ENCODE peak calls at places on chromosomes 12 and 14, in five cellular contexts. J is heart right ventricle, H is breast epithelium, D is brain microvascular endothelial cell, B is pancreas. K is an unnamed sample.

GRCh38 chr12:60271816-60272215 is 676.0 kb downstream of the SLC16A7 start:
- DNase-seq in D (no peak), J (no peak), H (no peak), B (no peak), K (no peak)

GRCh38 chr12:109677323-109677722 is 36.3 kb upstream of the FAM222A start:
- DNase-seq in B (no peak), J (no peak), H (no peak), D (no peak), K (no peak)

GRCh38 chr12:113889076-113889475 is 77.0 kb downstream of the RBM19 start:
- DNase-seq in D (peak; percentile 6), B (no peak), J (no peak), H (peak; percentile 50), K (peak; percentile 5)

GRCh38 chr14:31138301-31138700 is 69.3 kb downstream of the HECTD1 start:
- DNase-seq in B (no peak), J (no peak), D (no peak), H (no peak), K (no peak)

GRCh38 chr14:74973003-74973614 is 17.7 kb upstream of the PGF start:
- DNase-seq in H (no peak), B (no peak), D (peak; percentile 45), J (peak; percentile 84), K (peak; percentile 66)

GRCh38 chr12:105107176-105107496 is 395 bp upstream of the WASHC4 start:
- DNase-seq in B (no peak), D (peak; percentile 45), J (no peak), H (no peak), K (peak; percentile 69)

GRCh38 chr12:52436000-52436827 is 2.0 kb upstream of the KRT75 start:
- DNase-seq in J (no peak), B (no peak), D (no peak), H (peak; percentile 91), K (peak; percentile 62)

GRCh38 chr12:50042693-50043092 is 14.7 kb upstream of the ASIC1 start:
- DNase-seq in B (no peak), J (no peak), D (no peak), H (no peak), K (no peak)

GRCh38 chr12:11877869-11878780 is 192.6 kb upstream of the BCL2L14 start:
- DNase-seq in D (peak; percentile 85), B (no peak), H (peak; percentile 54), J (peak; percentile 51), K (peak; percentile 72)

GRCh38 chr14:105023144-105023543 is 2.3 kb upstream of the CDCA4 start:
- DNase-seq in B (no peak), D (peak; percentile 57), J (no peak), H (no peak), K (no peak)

GRCh38 chr12:130916251-130916911 is 37.3 kb upstream of the ADGRD1 start:
- DNase-seq in B (peak; percentile 78), D (peak; percentile 6), H (no peak), J (peak; percentile 49), K (peak; percentile 66)

GRCh38 chr12:111255261-111255660 is 113.6 kb downstream of the PHETA1 start:
- DNase-seq in D (no peak), H (no peak), J (no peak), B (no peak), K (no peak)

GRCh38 chr12:89263153-89263552 is 89.1 kb downstream of the DUSP6 start:
- DNase-seq in D (no peak), H (no peak), B (no peak), J (no peak), K (no peak)

GRCh38 chr14:54133896-54134295 is 177.3 kb upstream of the BMP4 start:
- DNase-seq in J (no peak), H (no peak), D (peak; percentile 23), B (no peak), K (peak; percentile 64)

GRCh38 chr14:92603309-92604257 is 90.0 kb downstream of the RIN3 start:
- DNase-seq in J (peak; percentile 52), H (peak; percentile 43), B (no peak), D (peak; percentile 64), K (peak; percentile 93)

GRCh38 chr12:52741378-52742195 is 35.6 kb downstream of the KRT76 start:
- DNase-seq in J (peak; percentile 51), D (peak; percentile 35), B (peak; percentile 75), H (no peak), K (peak; percentile 65)

GRCh38 chr14:100384277-100384676 is 61.1 kb downstream of the SLC25A47 start:
- DNase-seq in B (no peak), J (no peak), D (no peak), H (no peak), K (no peak)

GRCh38 chr12:103924761-103925641 is 5.2 kb upstream of the HSP90B1 start:
- DNase-seq in J (no peak), D (peak; percentile 90), H (no peak), B (no peak), K (peak; percentile 72)

GRCh38 chr14:74945852-74946658 is 9.3 kb downstream of the PGF start:
- DNase-seq in B (peak; percentile 86), D (peak; percentile 43), J (peak; percentile 83), H (peak; percentile 56), K (peak; percentile 76)

GRCh38 chr14:65318636-65319506 is 93.7 kb upstream of the FUT8 start:
- DNase-seq in B (no peak), H (no peak), J (no peak), D (no peak), K (no peak)
- H3K4me3 ChIP-seq in B (no peak overlapping the region), H (no peak overlapping the region), J (no peak overlapping the region), D (no peak overlapping the region), K (no peak overlapping the region)

GRCh38 chr12:74321381-74321780 is 216.3 kb upstream of the ATXN7L3B start:
- DNase-seq in J (no peak), B (no peak), D (no peak), H (no peak), K (no peak)

GRCh38 chr12:74322792-74323191 is 214.8 kb upstream of the ATXN7L3B start:
- DNase-seq in D (no peak), J (no peak), H (no peak), B (no peak), K (no peak)

GRCh38 chr12:74317741-74318140 is 219.9 kb upstream of the ATXN7L3B start:
- DNase-seq in H (no peak), B (no peak), J (no peak), D (no peak), K (no peak)

DNA sequence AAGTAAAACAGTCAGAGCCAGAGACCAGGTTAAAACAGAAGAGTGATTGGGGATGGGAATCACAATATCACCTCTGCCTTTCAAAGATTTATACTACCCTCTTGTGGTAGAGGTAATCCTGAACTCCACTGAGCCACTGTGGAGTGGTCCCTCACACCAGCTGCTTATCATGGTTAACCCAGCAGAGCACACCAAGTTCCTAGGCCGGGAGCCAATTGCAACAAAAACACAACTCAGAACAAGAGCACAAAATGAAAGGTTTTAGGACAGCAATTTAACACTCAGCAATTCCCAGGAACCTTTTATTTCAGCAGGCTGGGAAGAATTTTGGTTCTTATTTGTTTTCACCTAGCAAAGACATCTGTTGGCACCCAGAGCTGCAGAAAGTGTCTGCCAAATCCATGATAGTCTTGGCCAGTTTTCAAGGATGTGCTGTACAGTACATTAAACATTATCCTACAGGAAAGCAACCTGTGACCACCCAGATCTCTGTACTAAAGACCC is 220.5 kb upstream of the ATXN7L3B start:
- DNase-seq in D (peak; percentile 78), J (peak; percentile 19), H (no peak), B (no peak), K (peak; percentile 67)
- TF ChIP-seq CTCF in D (peak; percentile 70), J (peak; percentile 43), H (peak; percentile 14), B (peak; percentile 29), K (peak; percentile 23)

GRCh38 chr12:127459687-127460086 is 807.3 kb upstream of the TMEM132C start:
- DNase-seq in B (no peak), H (no peak), J (no peak), D (no peak), K (no peak)

GRCh38 chr12:127457726-127458125 is 809.2 kb upstream of the TMEM132C start:
- DNase-seq in H (no peak), B (no peak), D (no peak), J (no peak), K (no peak)

GRCh38 chr12:127450822-127451221 is 816.1 kb upstream of the TMEM132C start:
- DNase-seq in J (no peak), D (no peak), B (no peak), H (no peak), K (no peak)

GRCh38 chr12:127459166-127459565 is 807.8 kb upstream of the TMEM132C start:
- DNase-seq in D (no peak), J (no peak), H (no peak), B (no peak), K (no peak)

DNA sequence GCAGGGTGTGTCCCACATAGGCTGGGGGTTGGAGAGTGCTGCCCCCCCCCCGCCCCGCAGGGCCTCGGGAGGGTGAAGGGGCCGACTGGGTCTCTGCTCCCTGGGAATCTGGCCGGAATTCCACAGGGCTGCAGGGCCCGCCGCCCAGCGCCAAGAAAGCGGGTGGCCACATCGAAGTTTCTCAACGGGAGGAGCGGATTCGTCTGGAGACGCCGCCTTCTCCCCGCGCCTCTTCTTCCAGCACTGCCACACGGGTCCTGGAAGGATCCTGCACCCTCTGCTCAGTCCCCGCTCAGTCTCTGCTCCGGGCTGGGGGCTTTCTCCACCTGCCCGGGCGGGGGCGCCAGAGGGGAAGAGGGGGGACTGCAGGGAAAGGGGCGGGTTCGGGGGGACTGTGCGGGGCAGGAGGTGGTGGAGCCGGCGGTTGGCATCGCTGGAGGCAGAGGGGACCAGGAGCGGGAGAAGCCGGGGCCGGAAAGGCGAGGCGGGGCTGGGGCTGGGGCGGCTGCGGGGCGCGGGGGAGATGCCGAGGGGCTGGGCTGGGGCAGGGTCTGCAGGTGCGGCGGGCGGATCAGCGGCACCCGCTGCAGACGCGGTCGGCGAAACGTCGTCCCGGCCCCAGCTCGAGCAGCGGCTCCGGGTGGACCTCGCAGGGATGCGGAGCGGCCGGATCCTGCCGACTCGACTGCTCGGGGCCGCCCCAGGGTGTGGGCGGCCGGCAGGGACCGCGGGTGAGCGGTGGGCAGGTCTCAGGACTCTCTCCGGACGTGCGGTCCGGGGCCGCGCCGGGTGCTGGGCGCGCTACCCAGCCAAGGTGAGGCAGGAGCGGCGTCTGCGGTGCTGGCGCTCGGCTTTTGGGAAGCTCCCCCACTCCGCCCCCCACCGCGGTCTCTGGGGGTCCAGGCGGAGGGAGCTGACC is 811.4 kb upstream of the TMEM132C start:
- DNase-seq in D (no peak), H (no peak), J (no peak), B (peak; percentile 60), K (no peak)
- H3K4me3 ChIP-seq in D (peak overlapping the region; percentile 26), H (peak overlapping the region; percentile 29), J (no peak overlapping the region), B (no peak overlapping the region), K (no peak overlapping the region)

DNA sequence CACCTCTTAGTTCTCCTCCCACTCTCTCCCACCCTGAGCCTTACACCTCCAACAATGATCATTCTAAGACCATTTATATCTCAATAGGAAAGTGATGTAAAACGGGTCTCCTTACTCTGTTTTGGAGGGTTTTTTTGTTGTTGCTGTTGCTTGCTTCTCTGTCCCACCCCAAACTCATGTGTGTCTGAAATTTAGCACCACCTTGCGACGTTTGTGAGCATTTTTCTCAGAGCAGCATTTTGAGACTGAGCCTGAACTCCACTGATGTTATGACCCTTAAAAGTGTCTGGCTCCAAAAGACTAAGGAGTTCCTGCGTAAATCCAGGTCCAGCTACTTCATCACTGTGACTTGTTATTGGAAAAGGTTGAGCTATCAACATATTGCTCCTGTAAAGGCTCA is 155.0 kb downstream of the DAD1 start:
- DNase-seq in B (no peak), D (no peak), H (no peak), J (no peak), K (no peak)
- TF ChIP-seq CTCF in B (no peak), D (no peak), H (no peak), J (no peak), K (no peak)

GRCh38 chr12:7935773-7936581 is at the start of gene SLC2A3:
- DNase-seq in B (no peak), J (peak; percentile 81), D (peak; percentile 87), H (peak; percentile 23), K (peak; percentile 97)
- H3K4me3 ChIP-seq in B (no peak within 1 kb of the TSS), J (peak within 1 kb of the TSS; percentile 68), D (peak within 1 kb of the TSS; percentile 91), H (peak within 1 kb of the TSS; percentile 54), K (peak within 1 kb of the TSS; percentile 64)

K was measured in cardiac fibroblast.